ENCODE peak calls at places on chromosomes 12 and 14, in six cellular contexts. One of them, this sample, is unnamed.

GRCh38 chr12:109951751-109952150 is 44.4 kb downstream of the GIT2 start:
- DNase-seq in H1: no peak
- DNase-seq in HepG2: no peak
- DNase-seq in GM12892: no peak
- DNase-seq in K562: no peak
- DNase-seq in GM12878: no peak
- DNase-seq in this sample: no peak

GRCh38 chr12:19120795-19121194 is 8.7 kb upstream of the PLEKHA5 start:
- DNase-seq in HepG2: no peak
- DNase-seq in H1: no peak
- DNase-seq in GM12892: no peak
- DNase-seq in K562: no peak
- DNase-seq in GM12878: no peak
- DNase-seq in this sample: no peak

GRCh38 chr14:99677231-99677891 is 6.7 kb upstream of the CYP46A1 start:
- DNase-seq in K562: no peak
- DNase-seq in GM12878: no peak
- DNase-seq in GM12892: no peak
- DNase-seq in HepG2: no peak
- DNase-seq in H1: no peak
- DNase-seq in this sample: no peak

GRCh38 chr14:68672609-68673285 is 120.1 kb downstream of the ZFP36L1 start:
- DNase-seq in K562: no peak
- DNase-seq in H1: no peak
- DNase-seq in HepG2: peak
- DNase-seq in GM12892: no peak
- DNase-seq in GM12878: no peak
- DNase-seq in this sample: no peak

GRCh38 chr14:35114036-35114435 is 7.8 kb downstream of the PPP2R3C start:
- DNase-seq in GM12878: no peak
- DNase-seq in GM12892: no peak
- DNase-seq in HepG2: no peak
- DNase-seq in K562: no peak
- DNase-seq in H1: no peak
- DNase-seq in this sample: no peak

GRCh38 chr14:71686677-71687076 is 245.6 kb upstream of the RGS6 start:
- DNase-seq in H1: no peak
- DNase-seq in GM12878: no peak
- DNase-seq in K562: no peak
- DNase-seq in GM12892: no peak
- DNase-seq in HepG2: no peak
- DNase-seq in this sample: no peak

GRCh38 chr12:17640615-17641014 is 449.4 kb downstream of the RERGL start:
- DNase-seq in K562: no peak
- DNase-seq in HepG2: no peak
- DNase-seq in H1: no peak
- DNase-seq in GM12878: no peak
- DNase-seq in GM12892: no peak
- DNase-seq in this sample: no peak

GRCh38 chr14:35807131-35807961 is 1.7 kb downstream of the RALGAPA1 start:
- DNase-seq in GM12878: no peak
- DNase-seq in GM12892: no peak
- DNase-seq in H1: no peak
- DNase-seq in HepG2: peak
- DNase-seq in K562: no peak
- DNase-seq in this sample: no peak

GRCh38 chr14:79551591-79551990 is 659.7 kb downstream of the DIO2 start:
- DNase-seq in HepG2: no peak
- DNase-seq in K562: no peak
- DNase-seq in H1: no peak
- DNase-seq in GM12892: no peak
- DNase-seq in GM12878: no peak
- DNase-seq in this sample: no peak

GRCh38 chr12:6199531-6200265 is 502 bp upstream of the CD9 start:
- DNase-seq in GM12878: no peak
- DNase-seq in K562: no peak
- DNase-seq in GM12892: no peak
- DNase-seq in H1: peak
- DNase-seq in HepG2: no peak
- DNase-seq in this sample: no peak
- TF ChIP-seq POLR2A in GM12878: no peak
- TF ChIP-seq POLR2A in K562: no peak
- TF ChIP-seq POLR2A in GM12892: no peak
- TF ChIP-seq POLR2A in H1: peak
- TF ChIP-seq POLR2A in HepG2: no peak
- TF ChIP-seq POLR2A in this sample: no peak

DNA sequence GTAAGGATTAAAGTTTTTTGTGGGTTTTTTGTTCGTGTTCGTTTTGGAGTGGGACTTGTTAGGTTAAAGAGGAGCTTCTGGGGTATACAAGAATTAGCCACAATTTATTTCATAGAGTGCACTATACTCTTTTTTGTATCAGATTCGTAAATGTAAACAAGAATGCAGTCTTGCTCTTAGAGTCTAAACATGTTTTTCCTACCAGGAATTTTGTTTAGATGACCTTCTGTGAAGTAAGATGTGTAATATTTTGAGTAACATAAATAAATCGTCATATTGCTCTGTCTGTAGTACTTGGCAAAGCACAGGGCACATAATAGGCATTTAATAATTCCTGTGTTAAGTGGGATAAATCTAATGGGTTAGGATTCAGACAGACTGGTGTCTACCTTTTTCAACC is 9.6 kb downstream of the CNOT2 start:
- DNase-seq in K562: no peak
- DNase-seq in HepG2: no peak
- DNase-seq in H1: no peak
- DNase-seq in GM12878: no peak
- DNase-seq in GM12892: no peak
- DNase-seq in this sample: no peak
- TF ChIP-seq TAF1 in K562: no peak
- TF ChIP-seq TAF1 in HepG2: no peak
- TF ChIP-seq TAF1 in H1: no peak
- TF ChIP-seq TAF1 in GM12878: no peak
- TF ChIP-seq TAF1 in GM12892: no peak
- TF ChIP-seq TAF1 in this sample: no peak

DNA sequence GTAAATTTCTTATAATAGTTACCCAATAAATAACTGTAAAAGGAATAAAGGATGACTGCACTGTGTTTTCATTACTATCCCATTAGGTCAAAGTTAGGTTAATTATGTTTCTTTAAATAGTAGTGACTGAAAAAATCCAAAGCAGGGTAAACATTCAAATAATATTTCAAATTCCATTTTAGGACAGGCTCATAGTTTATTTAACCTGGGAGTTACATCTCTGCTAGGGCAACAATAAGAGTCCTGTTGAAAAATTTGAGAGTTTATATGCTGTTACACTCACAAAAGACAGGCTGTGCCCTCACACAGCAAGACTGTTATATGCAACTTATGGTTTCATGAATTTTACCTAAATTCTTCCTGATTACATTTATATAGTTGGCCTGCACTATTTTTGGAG is 8.0 kb downstream of the ERP27 start:
- DNase-seq in K562: no peak
- DNase-seq in GM12878: no peak
- DNase-seq in H1: no peak
- DNase-seq in HepG2: no peak
- DNase-seq in GM12892: no peak
- DNase-seq in this sample: no peak
- TF ChIP-seq POLR2A in K562: no peak
- TF ChIP-seq POLR2A in GM12878: no peak
- TF ChIP-seq POLR2A in H1: no peak
- TF ChIP-seq POLR2A in HepG2: no peak
- TF ChIP-seq POLR2A in GM12892: no peak
- TF ChIP-seq POLR2A in this sample: no peak

GRCh38 chr12:118748478-118749380 is 232.6 kb upstream of the SRRM4 start:
- DNase-seq in H1: no peak
- DNase-seq in HepG2: peak
- DNase-seq in K562: no peak
- DNase-seq in GM12878: no peak
- DNase-seq in GM12892: no peak
- DNase-seq in this sample: no peak
- TF ChIP-seq TAF1 in H1: no peak
- TF ChIP-seq TAF1 in HepG2: no peak
- TF ChIP-seq TAF1 in K562: no peak
- TF ChIP-seq TAF1 in GM12878: no peak
- TF ChIP-seq TAF1 in GM12892: no peak
- TF ChIP-seq TAF1 in this sample: no peak

GRCh38 chr12:14770495-14771313 is 32.6 kb downstream of the WBP11 start:
- DNase-seq in GM12878: peak
- DNase-seq in H1: peak
- DNase-seq in GM12892: peak
- DNase-seq in K562: no peak
- DNase-seq in HepG2: peak
- DNase-seq in this sample: no peak

GRCh38 chr12:14771651-14772137 is 31.6 kb downstream of the WBP11 start:
- DNase-seq in GM12878: peak
- DNase-seq in HepG2: no peak
- DNase-seq in GM12892: no peak
- DNase-seq in H1: no peak
- DNase-seq in K562: no peak
- DNase-seq in this sample: no peak

GRCh38 chr12:14769462-14769836 is 33.8 kb downstream of the WBP11 start:
- DNase-seq in H1: peak
- DNase-seq in GM12878: no peak
- DNase-seq in GM12892: peak
- DNase-seq in HepG2: peak
- DNase-seq in K562: no peak
- DNase-seq in this sample: no peak

GRCh38 chr12:14768823-14769405 is 34.4 kb downstream of the WBP11 start:
- DNase-seq in HepG2: no peak
- DNase-seq in GM12892: peak
- DNase-seq in K562: no peak
- DNase-seq in GM12878: peak
- DNase-seq in H1: peak
- DNase-seq in this sample: no peak

GRCh38 chr12:14769837-14770494 is 33.3 kb downstream of the WBP11 start:
- DNase-seq in H1: peak
- DNase-seq in GM12878: peak
- DNase-seq in GM12892: peak
- DNase-seq in HepG2: peak
- DNase-seq in K562: no peak
- DNase-seq in this sample: peak
- TF ChIP-seq POLR2A in H1: peak
- TF ChIP-seq POLR2A in GM12878: peak
- TF ChIP-seq POLR2A in GM12892: peak
- TF ChIP-seq POLR2A in HepG2: peak
- TF ChIP-seq POLR2A in K562: no peak
- TF ChIP-seq POLR2A in this sample: peak

GRCh38 chr14:91897121-91897701 is 29.9 kb upstream of the TC2N start:
- DNase-seq in HepG2: no peak
- DNase-seq in GM12892: no peak
- DNase-seq in GM12878: no peak
- DNase-seq in K562: no peak
- DNase-seq in H1: no peak
- DNase-seq in this sample: no peak
- TF ChIP-seq TAF1 in HepG2: no peak
- TF ChIP-seq TAF1 in GM12892: no peak
- TF ChIP-seq TAF1 in GM12878: no peak
- TF ChIP-seq TAF1 in K562: no peak
- TF ChIP-seq TAF1 in H1: no peak
- TF ChIP-seq TAF1 in this sample: no peak

GRCh38 chr12:113228394-113229028 is 7.2 kb downstream of the TPCN1 start:
- DNase-seq in HepG2: no peak
- DNase-seq in H1: no peak
- DNase-seq in GM12892: no peak
- DNase-seq in GM12878: no peak
- DNase-seq in K562: no peak
- DNase-seq in this sample: no peak
- TF ChIP-seq POLR2A in HepG2: no peak
- TF ChIP-seq POLR2A in H1: no peak
- TF ChIP-seq POLR2A in GM12892: no peak
- TF ChIP-seq POLR2A in GM12878: no peak
- TF ChIP-seq POLR2A in K562: no peak
- TF ChIP-seq POLR2A in this sample: no peak

GRCh38 chr12:91633734-91634357 is 451.2 kb upstream of the DCN start:
- DNase-seq in H1: no peak
- DNase-seq in K562: peak
- DNase-seq in HepG2: no peak
- DNase-seq in GM12878: no peak
- DNase-seq in GM12892: no peak
- DNase-seq in this sample: no peak

GRCh38 chr12:91630906-91631305 is 448.3 kb upstream of the DCN start:
- DNase-seq in H1: no peak
- DNase-seq in GM12892: no peak
- DNase-seq in GM12878: no peak
- DNase-seq in K562: no peak
- DNase-seq in HepG2: no peak
- DNase-seq in this sample: no peak

GRCh38 chr12:91633206-91633605 is 450.6 kb upstream of the DCN start:
- DNase-seq in GM12892: no peak
- DNase-seq in HepG2: no peak
- DNase-seq in GM12878: no peak
- DNase-seq in H1: no peak
- DNase-seq in K562: no peak
- DNase-seq in this sample: no peak

GRCh38 chr12:91630118-91630517 is 447.5 kb upstream of the DCN start:
- DNase-seq in GM12878: no peak
- DNase-seq in K562: no peak
- DNase-seq in H1: no peak
- DNase-seq in GM12892: no peak
- DNase-seq in HepG2: no peak
- DNase-seq in this sample: no peak

GRCh38 chr12:91632042-91632786 is 449.6 kb upstream of the DCN start:
- DNase-seq in K562: no peak
- DNase-seq in GM12892: no peak
- DNase-seq in HepG2: no peak
- DNase-seq in H1: no peak
- DNase-seq in GM12878: no peak
- DNase-seq in this sample: no peak
- TF ChIP-seq TAF1 in K562: no peak
- TF ChIP-seq TAF1 in GM12892: no peak
- TF ChIP-seq TAF1 in HepG2: no peak
- TF ChIP-seq TAF1 in H1: no peak
- TF ChIP-seq TAF1 in GM12878: no peak
- TF ChIP-seq TAF1 in this sample: no peak